ENCODE peak calls at places on chromosomes 3 and 15, in six cellular contexts. One of them, this sample, is unnamed.

GRCh38 chr15:69163124-69163669 is 2.8 kb downstream of the GLCE start:
- DNase-seq in AG09319: no peak
- DNase-seq in fibroblast of lung: no peak
- DNase-seq in fibroblast of mammary gland: no peak
- DNase-seq in GM06990: no peak
- DNase-seq in PC-3: no peak
- DNase-seq in this sample: no peak

GRCh38 chr3:159216295-159216694 is 414.4 kb downstream of the MFSD1 start:
- DNase-seq in PC-3: no peak
- DNase-seq in fibroblast of mammary gland: no peak
- DNase-seq in GM06990: no peak
- DNase-seq in fibroblast of lung: no peak
- DNase-seq in AG09319: no peak
- DNase-seq in this sample: no peak

GRCh38 chr15:49415638-49416037 is 7.4 kb upstream of the FGF7 start:
- DNase-seq in fibroblast of mammary gland: peak
- DNase-seq in PC-3: peak
- DNase-seq in fibroblast of lung: peak
- DNase-seq in AG09319: peak
- DNase-seq in GM06990: no peak
- DNase-seq in this sample: no peak

GRCh38 chr3:65245133-65246076 is 557.6 kb upstream of the ADAMTS9 start:
- DNase-seq in GM06990: no peak
- DNase-seq in fibroblast of lung: peak
- DNase-seq in AG09319: no peak
- DNase-seq in PC-3: no peak
- DNase-seq in fibroblast of mammary gland: peak
- DNase-seq in this sample: no peak

GRCh38 chr3:53531749-53532148 is 37.3 kb downstream of the CACNA1D start:
- DNase-seq in fibroblast of lung: no peak
- DNase-seq in PC-3: peak
- DNase-seq in fibroblast of mammary gland: no peak
- DNase-seq in AG09319: no peak
- DNase-seq in GM06990: no peak
- DNase-seq in this sample: no peak

GRCh38 chr3:149494022-149494758 is 19.7 kb downstream of the TM4SF4 start:
- DNase-seq in GM06990: no peak
- DNase-seq in AG09319: no peak
- DNase-seq in fibroblast of lung: peak
- DNase-seq in PC-3: peak
- DNase-seq in fibroblast of mammary gland: peak
- DNase-seq in this sample: peak

GRCh38 chr3:65575376-65575840 is 463.3 kb downstream of the MAGI1 start:
- DNase-seq in AG09319: peak
- DNase-seq in PC-3: peak
- DNase-seq in fibroblast of lung: peak
- DNase-seq in fibroblast of mammary gland: peak
- DNase-seq in GM06990: no peak
- DNase-seq in this sample: no peak

GRCh38 chr15:24878153-24878552 is 76.6 kb upstream of the SNRPN start:
- DNase-seq in fibroblast of lung: peak
- DNase-seq in PC-3: peak
- DNase-seq in fibroblast of mammary gland: peak
- DNase-seq in GM06990: no peak
- DNase-seq in AG09319: no peak
- DNase-seq in this sample: no peak

GRCh38 chr3:42043116-42043796 is 47.9 kb upstream of the TRAK1 start:
- DNase-seq in AG09319: no peak
- DNase-seq in GM06990: no peak
- DNase-seq in fibroblast of lung: peak
- DNase-seq in PC-3: peak
- DNase-seq in fibroblast of mammary gland: peak
- DNase-seq in this sample: no peak

GRCh38 chr3:61268659-61269058 is 17.4 kb upstream of the FHIT start:
- DNase-seq in AG09319: no peak
- DNase-seq in fibroblast of lung: no peak
- DNase-seq in PC-3: no peak
- DNase-seq in fibroblast of mammary gland: no peak
- DNase-seq in GM06990: no peak
- DNase-seq in this sample: no peak

GRCh38 chr3:121431717-121432517 is 113.9 kb downstream of the POLQ start:
- DNase-seq in GM06990: peak
- DNase-seq in PC-3: peak
- DNase-seq in fibroblast of lung: peak
- DNase-seq in AG09319: peak
- DNase-seq in fibroblast of mammary gland: peak
- DNase-seq in this sample: peak

GRCh38 chr3:87798567-87798947 is 260.2 kb downstream of the CGGBP1 start:
- DNase-seq in GM06990: no peak
- DNase-seq in fibroblast of mammary gland: peak
- DNase-seq in fibroblast of lung: no peak
- DNase-seq in AG09319: no peak
- DNase-seq in PC-3: peak
- DNase-seq in this sample: no peak

GRCh38 chr3:111963424-111963823 is 15.4 kb upstream of the ABHD10 start:
- DNase-seq in AG09319: no peak
- DNase-seq in fibroblast of mammary gland: peak
- DNase-seq in fibroblast of lung: peak
- DNase-seq in PC-3: peak
- DNase-seq in GM06990: no peak
- DNase-seq in this sample: no peak

GRCh38 chr3:188947983-188948657 is 223.7 kb upstream of the TPRG1 start:
- DNase-seq in GM06990: no peak
- DNase-seq in PC-3: peak
- DNase-seq in fibroblast of lung: peak
- DNase-seq in fibroblast of mammary gland: peak
- DNase-seq in AG09319: peak
- DNase-seq in this sample: no peak

GRCh38 chr3:1269808-1270207 is 177.0 kb downstream of the CNTN6 start:
- DNase-seq in GM06990: no peak
- DNase-seq in fibroblast of mammary gland: no peak
- DNase-seq in fibroblast of lung: peak
- DNase-seq in AG09319: no peak
- DNase-seq in PC-3: no peak
- DNase-seq in this sample: no peak

GRCh38 chr15:71185706-71186105 is 70.4 kb downstream of the THSD4 start:
- DNase-seq in fibroblast of mammary gland: no peak
- DNase-seq in fibroblast of lung: no peak
- DNase-seq in AG09319: no peak
- DNase-seq in GM06990: no peak
- DNase-seq in PC-3: no peak
- DNase-seq in this sample: no peak

GRCh38 chr3:158272071-158272470 is 162.2 kb downstream of the RSRC1 start:
- DNase-seq in AG09319: no peak
- DNase-seq in PC-3: no peak
- DNase-seq in fibroblast of lung: no peak
- DNase-seq in GM06990: no peak
- DNase-seq in fibroblast of mammary gland: no peak
- DNase-seq in this sample: no peak

GRCh38 chr15:80343610-80344009 is 60.6 kb upstream of the ARNT2 start:
- DNase-seq in PC-3: no peak
- DNase-seq in fibroblast of mammary gland: no peak
- DNase-seq in fibroblast of lung: no peak
- DNase-seq in AG09319: no peak
- DNase-seq in GM06990: no peak
- DNase-seq in this sample: no peak

GRCh38 chr15:28185148-28185895 is 86.2 kb upstream of the OCA2 start:
- DNase-seq in GM06990: no peak
- DNase-seq in AG09319: no peak
- DNase-seq in fibroblast of mammary gland: no peak
- DNase-seq in fibroblast of lung: no peak
- DNase-seq in PC-3: no peak
- DNase-seq in this sample: no peak

GRCh38 chr3:108387065-108387464 is 90.7 kb downstream of the HHLA2 start:
- DNase-seq in fibroblast of lung: no peak
- DNase-seq in fibroblast of mammary gland: no peak
- DNase-seq in PC-3: no peak
- DNase-seq in GM06990: no peak
- DNase-seq in AG09319: no peak
- DNase-seq in this sample: no peak

GRCh38 chr15:37764733-37765191 is 169.7 kb upstream of the TMCO5A start:
- DNase-seq in fibroblast of mammary gland: peak
- DNase-seq in PC-3: peak
- DNase-seq in AG09319: peak
- DNase-seq in GM06990: no peak
- DNase-seq in fibroblast of lung: peak
- DNase-seq in this sample: no peak

GRCh38 chr3:77815467-77815866 is 775.6 kb downstream of the ROBO2 start:
- DNase-seq in PC-3: peak
- DNase-seq in fibroblast of lung: no peak
- DNase-seq in fibroblast of mammary gland: no peak
- DNase-seq in GM06990: no peak
- DNase-seq in AG09319: no peak
- DNase-seq in this sample: no peak

GRCh38 chr15:39797407-39797806 is 14.8 kb upstream of the FSIP1 start:
- DNase-seq in fibroblast of mammary gland: peak
- DNase-seq in AG09319: no peak
- DNase-seq in GM06990: no peak
- DNase-seq in PC-3: no peak
- DNase-seq in fibroblast of lung: no peak
- DNase-seq in this sample: no peak

GRCh38 chr15:34366271-34367043 is 539 bp downstream of the LPCAT4 start:
- DNase-seq in AG09319: no peak
- DNase-seq in PC-3: peak
- DNase-seq in fibroblast of lung: peak
- DNase-seq in GM06990: peak
- DNase-seq in fibroblast of mammary gland: peak
- DNase-seq in this sample: peak

GRCh38 chr3:151813777-151814176 is at the start of gene AADAC:
- DNase-seq in fibroblast of mammary gland: peak
- DNase-seq in fibroblast of lung: no peak
- DNase-seq in AG09319: no peak
- DNase-seq in PC-3: no peak
- DNase-seq in GM06990: no peak
- DNase-seq in this sample: no peak

GRCh38 chr3:136929984-136930671 is 27.7 kb upstream of the IL20RB start:
- DNase-seq in PC-3: no peak
- DNase-seq in AG09319: no peak
- DNase-seq in fibroblast of mammary gland: peak
- DNase-seq in GM06990: no peak
- DNase-seq in fibroblast of lung: peak
- DNase-seq in this sample: no peak

GRCh38 chr3:195892355-195893120 is 15.8 kb downstream of the TNK2 start:
- DNase-seq in AG09319: no peak
- DNase-seq in PC-3: peak
- DNase-seq in fibroblast of mammary gland: peak
- DNase-seq in GM06990: no peak
- DNase-seq in fibroblast of lung: peak
- DNase-seq in this sample: no peak

GRCh38 chr3:128060473-128061381 is 8.5 kb downstream of the SEC61A1 start:
- DNase-seq in GM06990: no peak
- DNase-seq in fibroblast of mammary gland: peak
- DNase-seq in PC-3: peak
- DNase-seq in AG09319: peak
- DNase-seq in fibroblast of lung: peak
- DNase-seq in this sample: no peak
- TF ChIP-seq CTCF in GM06990: no peak
- TF ChIP-seq CTCF in fibroblast of mammary gland: peak
- TF ChIP-seq CTCF in PC-3: no peak
- TF ChIP-seq CTCF in AG09319: peak
- TF ChIP-seq CTCF in fibroblast of lung: peak
- TF ChIP-seq CTCF in this sample: no peak

GRCh38 chr3:162799910-162800309 is 1303.3 kb downstream of the OTOL1 start:
- DNase-seq in AG09319: no peak
- DNase-seq in fibroblast of mammary gland: peak
- DNase-seq in GM06990: no peak
- DNase-seq in fibroblast of lung: no peak
- DNase-seq in PC-3: peak
- DNase-seq in this sample: no peak
- TF ChIP-seq CTCF in AG09319: peak
- TF ChIP-seq CTCF in fibroblast of mammary gland: peak
- TF ChIP-seq CTCF in GM06990: no peak
- TF ChIP-seq CTCF in fibroblast of lung: no peak
- TF ChIP-seq CTCF in PC-3: peak
- TF ChIP-seq CTCF in this sample: no peak

GRCh38 chr3:63056932-63057331 is 181.7 kb upstream of the CADPS start:
- DNase-seq in fibroblast of mammary gland: no peak
- DNase-seq in fibroblast of lung: no peak
- DNase-seq in GM06990: no peak
- DNase-seq in PC-3: no peak
- DNase-seq in AG09319: no peak
- DNase-seq in this sample: no peak
- TF ChIP-seq CTCF in fibroblast of mammary gland: no peak
- TF ChIP-seq CTCF in fibroblast of lung: no peak
- TF ChIP-seq CTCF in GM06990: no peak
- TF ChIP-seq CTCF in PC-3: no peak
- TF ChIP-seq CTCF in AG09319: no peak
- TF ChIP-seq CTCF in this sample: no peak

GRCh38 chr15:60906275-60906674 is 322.8 kb downstream of the RORA start:
- DNase-seq in GM06990: no peak
- DNase-seq in fibroblast of mammary gland: no peak
- DNase-seq in fibroblast of lung: no peak
- DNase-seq in PC-3: no peak
- DNase-seq in AG09319: no peak
- DNase-seq in this sample: no peak

GRCh38 chr15:60903221-60903620 is 325.9 kb downstream of the RORA start:
- DNase-seq in AG09319: no peak
- DNase-seq in fibroblast of lung: no peak
- DNase-seq in PC-3: no peak
- DNase-seq in fibroblast of mammary gland: no peak
- DNase-seq in GM06990: no peak
- DNase-seq in this sample: no peak

GRCh38 chr15:60907233-60907947 is 321.7 kb downstream of the RORA start:
- DNase-seq in PC-3: no peak
- DNase-seq in GM06990: no peak
- DNase-seq in fibroblast of lung: no peak
- DNase-seq in AG09319: no peak
- DNase-seq in fibroblast of mammary gland: no peak
- DNase-seq in this sample: no peak

GRCh38 chr15:60908888-60909287 is 320.2 kb downstream of the RORA start:
- DNase-seq in fibroblast of mammary gland: no peak
- DNase-seq in GM06990: no peak
- DNase-seq in AG09319: no peak
- DNase-seq in PC-3: no peak
- DNase-seq in fibroblast of lung: no peak
- DNase-seq in this sample: no peak

DNA sequence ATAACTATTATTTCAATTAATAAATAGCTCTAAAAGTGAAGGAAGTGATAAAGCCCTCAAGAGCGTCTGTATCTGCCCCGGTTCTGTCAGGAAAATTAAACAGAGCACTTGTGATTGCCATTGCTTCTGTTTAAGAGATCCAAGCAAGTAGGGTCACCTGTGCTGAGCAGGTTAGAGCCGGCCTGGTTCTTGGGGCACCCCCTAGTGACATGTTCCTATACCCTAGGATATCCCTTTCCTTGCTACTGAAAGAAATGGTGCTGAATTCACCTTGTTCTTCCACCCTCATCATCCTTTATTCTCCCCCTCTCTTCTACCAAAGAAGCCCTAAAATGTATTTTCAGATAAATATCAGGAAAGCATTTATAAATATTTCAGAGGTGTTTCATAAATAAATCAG is 323.5 kb downstream of the RORA start:
- DNase-seq in PC-3: no peak
- DNase-seq in AG09319: no peak
- DNase-seq in GM06990: no peak
- DNase-seq in fibroblast of mammary gland: no peak
- DNase-seq in fibroblast of lung: no peak
- DNase-seq in this sample: no peak
- TF ChIP-seq CTCF in PC-3: no peak
- TF ChIP-seq CTCF in AG09319: no peak
- TF ChIP-seq CTCF in GM06990: peak
- TF ChIP-seq CTCF in fibroblast of mammary gland: no peak
- TF ChIP-seq CTCF in fibroblast of lung: no peak
- TF ChIP-seq CTCF in this sample: no peak

This sample was measured in GM13976.